ENCODE peak calls at places on chromosomes 1 and 21, in four cellular contexts. B is Panc1, X is aorta, I is left lung. H is an unnamed sample.

GRCh38 chr1:18668051-18668450 is 37.4 kb downstream of the PAX7 start:
- ATAC-seq in I (peak), X (no peak), B (no peak), H (no peak)

GRCh38 chr1:62407398-62408009 is 29.3 kb upstream of the USP1 start:
- ATAC-seq in B (peak), I (peak), X (no peak), H (no peak)

GRCh38 chr1:245870698-245871097 is 636.4 kb downstream of the SMYD3 start:
- ATAC-seq in B (no peak), I (no peak), X (no peak), H (no peak)

GRCh38 chr1:46369542-46370213 is 24.4 kb upstream of the FAAH start:
- ATAC-seq in B (no peak), X (no peak), I (peak), H (peak)

GRCh38 chr1:232274999-232275706 is 354.8 kb downstream of the SIPA1L2 start:
- ATAC-seq in I (no peak), B (no peak), X (no peak), H (no peak)

GRCh38 chr1:219833214-219833816 is 95.0 kb downstream of the SLC30A10 start:
- ATAC-seq in B (no peak), X (no peak), I (no peak), H (no peak)

GRCh38 chr1:56897150-56898004 is 42.8 kb downstream of the C8A start:
- ATAC-seq in I (peak), X (no peak), B (no peak), H (no peak)

GRCh38 chr1:62280150-62280549 is 39.1 kb downstream of the KANK4 start:
- ATAC-seq in I (no peak), B (no peak), X (no peak), H (no peak)

GRCh38 chr1:226149806-226150205 is 36.7 kb downstream of the ACBD3 start:
- ATAC-seq in I (no peak), B (no peak), X (no peak), H (no peak)

GRCh38 chr1:167022384-167022783 is 33.3 kb downstream of the MAEL start:
- ATAC-seq in I (no peak), B (no peak), X (no peak), H (no peak)

GRCh38 chr1:38222906-38223305 is 176.3 kb upstream of the POU3F1 start:
- ATAC-seq in B (no peak), X (no peak), I (no peak), H (no peak)

GRCh38 chr1:36753451-36753850 is 270.7 kb upstream of the CSF3R start:
- ATAC-seq in B (no peak), I (no peak), X (no peak), H (no peak)

GRCh38 chr1:34275150-34275549 is 98.4 kb downstream of the C1orf94 start:
- ATAC-seq in B (no peak), I (no peak), X (no peak), H (no peak)

GRCh38 chr1:248853668-248854375 is 5.1 kb downstream of the ZNF692 start:
- ATAC-seq in X (no peak), I (no peak), B (no peak), H (no peak)

GRCh38 chr21:15309022-15309590 is 244.3 kb upstream of the NRIP1 start:
- ATAC-seq in B (no peak), X (no peak), I (no peak), H (no peak)

H was measured in activated CD4-positive, CD25-positive, alpha-beta regulatory T cell treated with anti-CD3 and anti-CD28 coated beads, Interleukin-2, amount 50 U/mL, for 24 hours.